ENCODE peak calls at places on chromosomes 1 and 21, in six cellular contexts. V is psoas muscle, Q is lower lobe of right lung, G is cardiac muscle cell, S is Karpas-422, A is iPS DF 6.9. C is an unnamed sample. For H3K27me3, the result is how much of the 10 kb centered on the place peaks cover.

GRCh38 chr1:180042994-180043622 is 88.5 kb downstream of the CEP350 start:
- DNase-seq in V (no peak), Q (no peak), G (no peak), S (no peak), A (no peak), C (no peak)

GRCh38 chr1:7410156-7410555 is 360.9 kb upstream of the VAMP3 start:
- DNase-seq in V (no peak), Q (no peak), G (no peak), S (no peak), A (no peak), C (no peak)

GRCh38 chr1:212669102-212669501 is 30.5 kb downstream of the BATF3 start:
- DNase-seq in V (no peak), Q (no peak), G (peak), S (peak), A (no peak), C (no peak)

GRCh38 chr1:246687002-246687401 is 37.2 kb upstream of the SCCPDH start:
- DNase-seq in V (no peak), Q (no peak), G (peak), S (no peak), A (peak), C (no peak)

GRCh38 chr1:45862008-45862407 is 58.6 kb downstream of the MAST2 start:
- DNase-seq in V (no peak), Q (no peak), G (no peak), S (no peak), A (no peak), C (no peak)

GRCh38 chr1:225482489-225482950 is 54.7 kb upstream of the LBR start:
- DNase-seq in V (no peak), Q (no peak), G (no peak), S (no peak), A (no peak), C (no peak)

GRCh38 chr1:50633465-50633864 is 210.2 kb upstream of the DMRTA2 start:
- DNase-seq in V (no peak), Q (no peak), G (peak), S (no peak), A (no peak), C (peak)

GRCh38 chr1:172470149-172470548 is 26.3 kb upstream of the PIGC start:
- DNase-seq in V (no peak), Q (no peak), G (no peak), S (no peak), A (no peak), C (no peak)

GRCh38 chr1:183689770-183690204 is 36.7 kb upstream of the APOBEC4 start:
- DNase-seq in V (no peak), Q (no peak), G (no peak), S (peak), A (no peak), C (no peak)

GRCh38 chr1:36625959-36626337 is 143.2 kb upstream of the CSF3R start:
- DNase-seq in V (no peak), Q (no peak), G (no peak), S (no peak), A (no peak), C (no peak)

GRCh38 chr1:6585081-6585722 is 5.4 kb downstream of the ZBTB48 start:
- DNase-seq in V (no peak), Q (no peak), G (no peak), S (peak), A (no peak), C (no peak)

GRCh38 chr21:45377866-45378257 is 27.1 kb upstream of the COL18A1 start:
- DNase-seq in V (no peak), Q (no peak), G (no peak), S (no peak), A (no peak), C (no peak)

GRCh38 chr1:224565186-224565585 is 50.9 kb upstream of the CNIH3 start:
- DNase-seq in V (peak), Q (peak), G (no peak), S (no peak), A (no peak), C (no peak)

GRCh38 chr1:234647245-234647644 is 37.3 kb upstream of the IRF2BP2 start:
- DNase-seq in V (no peak), Q (no peak), G (no peak), S (peak), A (no peak), C (no peak)

GRCh38 chr1:53324321-53324720 is 3.5 kb downstream of the LRP8 start:
- DNase-seq in V (no peak), Q (peak), G (no peak), S (no peak), A (no peak), C (no peak)

GRCh38 chr1:238647877-238648276 is 738.5 kb upstream of the CHRM3 start:
- DNase-seq in V (no peak), Q (no peak), G (peak), S (no peak), A (peak), C (no peak)

GRCh38 chr1:233738850-233739249 is 124.9 kb downstream of the KCNK1 start:
- DNase-seq in V (no peak), Q (no peak), G (no peak), S (no peak), A (no peak), C (no peak)

GRCh38 chr1:171431994-171432393 is 53.3 kb upstream of the PRRC2C start:
- DNase-seq in V (no peak), Q (no peak), G (no peak), S (no peak), A (no peak), C (no peak)
- H3K4me3 ChIP-seq in V (no peak), Q (no peak), G (no peak), S (no peak), A (no peak), C (no peak)

GRCh38 chr1:39087109-39087834 is 61.1 kb downstream of the NDUFS5 start:
- DNase-seq in V (peak), Q (no peak), G (no peak), S (no peak), A (no peak), C (no peak)
- H3K27ac ChIP-seq in V (no peak), Q (no peak), G (peak), S (no peak), A (no peak), C (peak)

DNA sequence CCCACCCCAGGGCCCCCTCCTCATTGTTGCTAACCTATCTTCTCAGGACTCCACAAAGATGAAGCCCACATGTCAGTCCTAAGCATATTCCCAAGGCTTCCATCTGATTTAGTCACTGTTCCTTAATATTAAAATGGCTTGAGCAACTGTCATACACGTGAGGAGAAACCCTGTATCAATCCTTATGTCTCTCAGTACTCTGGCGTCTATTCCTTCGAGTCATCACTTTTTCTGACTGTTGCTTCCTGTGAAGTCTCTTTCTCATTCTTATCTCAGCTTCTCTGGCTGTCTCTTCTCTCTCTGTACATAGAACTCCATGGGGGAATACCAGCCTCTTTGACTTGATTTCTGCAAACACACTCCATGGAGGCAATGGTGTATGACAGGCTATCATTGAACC is 98.4 kb downstream of the C4BPA start:
- DNase-seq in V (no peak), Q (no peak), G (no peak), S (no peak), A (no peak), C (no peak)
- H3K27me3 ChIP-seq in V (under half), Q (under half), G (under half), S (under half), A (under half), C (under half)

DNA sequence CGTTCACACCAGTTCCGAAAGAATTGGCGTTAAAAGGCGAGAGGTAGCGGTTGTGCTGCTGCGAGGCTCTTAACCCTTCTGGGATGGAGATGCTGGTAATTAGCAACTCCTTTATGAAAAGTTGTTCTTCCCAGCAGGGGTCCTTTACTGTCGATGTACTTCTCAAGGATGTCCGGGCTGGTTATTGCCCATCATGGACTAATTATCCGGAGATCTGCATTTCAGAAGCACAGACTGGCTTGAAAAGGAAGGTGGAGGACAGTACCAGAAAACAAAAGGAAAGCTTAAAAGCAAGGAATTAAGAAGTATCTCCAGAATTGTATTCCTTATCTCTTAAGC is 1.4 kb downstream of the AK4 start:
- DNase-seq in V (no peak), Q (no peak), G (no peak), S (no peak), A (peak), C (no peak)
- H3K4me3 ChIP-seq in V (peak), Q (peak), G (peak), S (no peak), A (peak), C (no peak)

GRCh38 chr21:18614327-18614726 is 210.7 kb upstream of the TMPRSS15 start:
- DNase-seq in V (no peak), Q (no peak), G (no peak), S (no peak), A (no peak), C (no peak)
- H3K27ac ChIP-seq in V (no peak), Q (no peak), G (no peak), S (no peak), A (no peak), C (no peak)

DNA sequence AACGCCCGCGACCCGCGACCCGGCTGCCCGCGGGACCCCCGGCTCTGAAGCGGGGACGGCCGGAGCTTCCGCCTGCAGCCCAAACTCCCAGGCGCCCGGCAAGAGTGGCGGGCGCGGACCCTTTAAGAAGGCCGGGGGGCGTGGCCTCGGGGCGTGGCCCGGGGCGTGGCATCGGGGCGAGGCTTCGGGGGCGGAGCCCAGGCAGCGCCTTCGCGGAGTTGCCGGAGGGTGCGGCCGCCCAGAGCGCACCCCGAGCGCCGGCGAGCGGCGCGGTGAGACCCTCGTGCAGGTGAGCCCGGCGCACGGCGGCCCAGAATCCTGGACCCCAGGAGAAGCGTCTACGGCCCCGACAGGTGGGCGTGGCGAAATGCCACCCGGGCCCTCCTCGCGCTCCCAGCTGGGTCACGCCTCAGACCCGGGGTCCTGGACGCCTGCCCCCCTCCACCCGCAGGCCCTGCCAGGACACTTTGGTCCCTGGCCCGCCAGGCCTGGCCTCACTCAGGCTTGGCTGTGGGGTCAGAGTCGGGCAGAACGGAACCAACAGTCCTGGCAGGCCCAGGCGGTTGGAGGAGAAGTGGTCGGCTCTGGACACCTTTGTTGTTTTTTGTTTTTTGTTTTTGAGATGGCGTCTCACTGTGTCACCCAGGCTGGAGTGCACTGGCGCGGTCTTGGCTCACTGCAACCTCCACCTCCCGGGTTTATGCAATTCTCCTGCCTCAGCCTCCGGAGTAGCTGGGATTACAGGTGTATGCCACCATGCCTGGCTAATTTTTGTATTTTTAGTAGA is 14.4 kb downstream of the RNF223 start:
- DNase-seq in V (peak), Q (peak), G (peak), S (peak), A (no peak), C (peak)
- H3K27me3 ChIP-seq in V (half or more), Q (half or more), G (half or more), S (under half), A (under half), C (under half)

GRCh38 chr1:156241926-156242325 is at the start of gene BGLAP:
- DNase-seq in V (no peak), Q (no peak), G (no peak), S (no peak), A (no peak), C (no peak)

GRCh38 chr1:156244126-156244525 is 2.1 kb downstream of the BGLAP start:
- DNase-seq in V (no peak), Q (no peak), G (no peak), S (no peak), A (no peak), C (no peak)

GRCh38 chr1:156244712-156245111 is 2.7 kb downstream of the BGLAP start:
- DNase-seq in V (no peak), Q (no peak), G (no peak), S (no peak), A (no peak), C (no peak)

GRCh38 chr1:156241311-156241811 is 623 bp upstream of the BGLAP start:
- DNase-seq in V (no peak), Q (no peak), G (no peak), S (peak), A (no peak), C (no peak)

DNA sequence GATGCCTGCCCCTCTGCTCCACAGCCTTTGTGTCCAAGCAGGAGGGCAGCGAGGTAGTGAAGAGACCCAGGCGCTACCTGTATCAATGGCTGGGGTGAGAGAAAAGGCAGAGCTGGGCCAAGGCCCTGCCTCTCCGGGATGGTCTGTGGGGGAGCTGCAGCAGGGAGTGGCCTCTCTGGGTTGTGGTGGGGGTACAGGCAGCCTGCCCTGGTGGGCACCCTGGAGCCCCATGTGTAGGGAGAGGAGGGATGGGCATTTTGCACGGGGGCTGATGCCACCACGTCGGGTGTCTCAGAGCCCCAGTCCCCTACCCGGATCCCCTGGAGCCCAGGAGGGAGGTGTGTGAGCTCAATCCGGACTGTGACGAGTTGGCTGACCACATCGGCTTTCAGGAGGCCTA is 754 bp downstream of the BGLAP start:
- DNase-seq in V (no peak), Q (no peak), G (no peak), S (no peak), A (no peak), C (no peak)
- H3K4me3 ChIP-seq in V (no peak), Q (no peak), G (no peak), S (no peak), A (no peak), C (no peak)

GRCh38 chr1:232621050-232621449 is 8.9 kb downstream of the SIPA1L2 start:
- DNase-seq in V (no peak), Q (no peak), G (no peak), S (no peak), A (no peak), C (no peak)

GRCh38 chr1:232624892-232625291 is 5.0 kb downstream of the SIPA1L2 start:
- DNase-seq in V (no peak), Q (no peak), G (no peak), S (no peak), A (no peak), C (no peak)

GRCh38 chr1:232622378-232622777 is 7.6 kb downstream of the SIPA1L2 start:
- DNase-seq in V (no peak), Q (no peak), G (no peak), S (no peak), A (no peak), C (peak)

GRCh38 chr1:232625319-232625868 is 4.5 kb downstream of the SIPA1L2 start:
- DNase-seq in V (no peak), Q (no peak), G (no peak), S (no peak), A (no peak), C (no peak)

DNA sequence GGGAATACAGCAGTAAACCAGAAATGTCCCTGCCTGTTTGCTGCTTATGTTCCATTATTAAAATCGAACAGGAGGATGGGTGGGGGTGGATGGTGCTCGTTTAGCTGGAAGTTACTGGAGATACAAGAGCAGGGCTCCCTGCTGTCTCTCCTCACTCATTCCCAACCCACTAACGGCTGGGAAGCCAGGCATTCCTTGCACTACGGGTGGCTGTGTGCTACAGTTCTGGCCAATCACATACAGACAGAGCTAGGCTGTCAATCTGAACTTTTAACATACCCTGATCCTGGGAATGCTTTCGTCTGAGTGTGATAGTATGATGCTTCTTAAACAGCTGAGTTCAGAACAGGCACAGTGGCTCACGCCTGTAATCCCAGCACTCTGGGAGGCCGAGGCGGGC is 7.0 kb downstream of the SIPA1L2 start:
- DNase-seq in V (no peak), Q (no peak), G (peak), S (no peak), A (no peak), C (peak)
- H3K27ac ChIP-seq in V (peak), Q (no peak), G (peak), S (no peak), A (no peak), C (peak)

C was measured in small intestine.